ENCODE peak calls at places on chromosomes 4 and X, in four cellular contexts. L is H4; J is endothelial cell; P is stimulated activated CD8-positive, alpha-beta memory T cell treated with anti-CD3 and anti-CD28 coated beads, Interleukin-4, amount 100 ng/mL, for 1 hour. S is an unnamed sample.

GRCh38 chr4:54226399-54227260 is 2.5 kb upstream of the PDGFRA start:
- DNase-seq in J (peak; percentile 36), L (no peak), P (no peak), S (peak; percentile 46)

GRCh38 chr4:159445671-159446070 is 342.8 kb downstream of the RAPGEF2 start:
- DNase-seq in P (no peak), L (no peak), J (no peak), S (no peak)

GRCh38 chrX:69286546-69286906 is 121.3 kb upstream of the PJA1 start:
- DNase-seq in L (no peak), J (no peak), P (no peak), S (no peak)

GRCh38 chrX:45749375-45749774 is 548.7 kb upstream of the DIPK2B start:
- DNase-seq in J (no peak), P (no peak), L (peak; percentile 28), S (no peak)

GRCh38 chr4:33954759-33955158 is 2289.6 kb downstream of the ARAP2 start:
- DNase-seq in P (no peak), L (no peak), J (no peak), S (no peak)

GRCh38 chr4:168515222-168516011 is 18.6 kb downstream of the PALLD start:
- DNase-seq in J (no peak), P (no peak), L (peak; percentile 10), S (no peak)

GRCh38 chr4:155679343-155679742 is 12.7 kb downstream of the GUCY1A1 start:
- DNase-seq in L (peak; percentile 81), J (no peak), P (no peak), S (peak; percentile 77)

GRCh38 chr4:111187108-111187507 is 564.2 kb upstream of the PITX2 start:
- DNase-seq in J (no peak), P (no peak), L (no peak), S (no peak)

GRCh38 chr4:8515316-8516060 is 64.7 kb upstream of the GPR78 start:
- DNase-seq in L (no peak), P (no peak), J (no peak), S (no peak)

GRCh38 chrX:71941771-71942170 is 31.1 kb downstream of the NHSL2 start:
- DNase-seq in L (peak; percentile 13), P (no peak), J (no peak), S (no peak)

GRCh38 chr4:83599183-83599582 is 63.3 kb downstream of the GPAT3 start:
- DNase-seq in J (no peak), L (peak; percentile 38), P (no peak), S (no peak)

GRCh38 chr4:167831853-167832252 is 260.5 kb upstream of the ANXA10 start:
- DNase-seq in J (no peak), P (no peak), L (no peak), S (no peak)

GRCh38 chr4:182339246-182339645 is 96.0 kb downstream of the TENM3 start:
- DNase-seq in J (no peak), P (no peak), L (no peak), S (no peak)

GRCh38 chrX:133650262-133650661 is 235.0 kb upstream of the GPC4 start:
- DNase-seq in P (no peak), J (no peak), L (no peak), S (no peak)

GRCh38 chr4:6855692-6856297 is 53.8 kb upstream of the TBC1D14 start:
- DNase-seq in J (no peak), P (no peak), L (peak; percentile 95), S (no peak)

GRCh38 chrX:40062525-40063193 is 35.1 kb downstream of the BCOR start:
- DNase-seq in L (no peak), J (no peak), P (no peak), S (no peak)

GRCh38 chr4:41024556-41025491 is 189.5 kb downstream of the APBB2 start:
- DNase-seq in J (no peak), L (no peak), P (no peak), S (no peak)

GRCh38 chrX:26373829-26374228 is 157.9 kb downstream of the MAGEB5 start:
- DNase-seq in L (no peak), P (no peak), J (no peak), S (no peak)

GRCh38 chr4:95547708-95548471 is 883 bp downstream of the UNC5C start:
- DNase-seq in P (no peak), L (no peak), J (peak; percentile 28), S (peak; percentile 47)

GRCh38 chr4:476501-476900 is 22.5 kb downstream of the ZNF721 start:
- DNase-seq in L (peak; percentile 39), P (no peak), J (no peak), S (no peak)

GRCh38 chr4:105605493-105605892 is 53.1 kb downstream of the ARHGEF38 start:
- DNase-seq in P (no peak), J (no peak), L (peak; percentile 16), S (no peak)

GRCh38 chr4:89356086-89356485 is 48.5 kb upstream of the GPRIN3 start:
- DNase-seq in L (peak; percentile 27), J (no peak), P (no peak), S (no peak)

GRCh38 chrX:40109288-40110008 is 11.7 kb upstream of the BCOR start:
- DNase-seq in P (no peak), L (peak; percentile 53), J (peak; percentile 37), S (no peak)

S was measured in upper lobe of left lung.